ENCODE peak calls at places on chromosomes 4 and X, in ten cellular contexts. G is Peyer's patch; I is HFFc6; Z is IMR-90; Q is B cell; P is T follicular helper cell; F is GM12892; K is iris pigment epithelial cell; H is RWPE2; W is stimulated activated CD8-positive, alpha-beta memory T cell treated with anti-CD3 and anti-CD28 coated beads, Interleukin-2, amount 100 ng/mL, for 1 hour. L is an unnamed sample.

GRCh38 chr4:117474987-117475386 is 389.6 kb upstream of the TRAM1L1 start:
- DNase-seq in G (no peak), I (no peak), Z (no peak), Q (no peak), P (no peak), F (no peak), K (no peak), H (no peak), W (no peak), L (no peak)

GRCh38 chr4:183074288-183074990 is 24.6 kb upstream of the WWC2 start:
- DNase-seq in G (no peak), I (peak), Z (peak), Q (no peak), P (no peak), F (no peak), K (peak), H (no peak), W (no peak), L (no peak)

GRCh38 chr4:26723216-26723615 is 137.4 kb upstream of the STIM2 start:
- DNase-seq in G (no peak), I (no peak), Z (no peak), Q (no peak), P (no peak), F (no peak), K (no peak), H (no peak), W (no peak), L (no peak)

GRCh38 chr4:7540216-7540615 is 105.5 kb upstream of the PSAPL1 start:
- DNase-seq in G (no peak), I (no peak), Z (no peak), Q (no peak), P (no peak), F (no peak), K (no peak), H (no peak), W (no peak), L (no peak)

GRCh38 chrX:41779941-41780340 is 56.0 kb downstream of the GPR82 start:
- DNase-seq in G (no peak), I (no peak), Z (no peak), Q (no peak), P (no peak), F (no peak), K (no peak), H (no peak), W (no peak), L (no peak)

GRCh38 chrX:82070948-82071347 is 869.0 kb downstream of the SH3BGRL start:
- DNase-seq in G (no peak), I (no peak), Z (no peak), Q (no peak), P (no peak), F (no peak), K (no peak), H (no peak), W (no peak), L (no peak)

GRCh38 chr4:156293657-156294297 is 340.1 kb upstream of the CTSO start:
- DNase-seq in G (no peak), I (peak), Z (peak), Q (no peak), P (no peak), F (no peak), K (peak), H (no peak), W (no peak), L (no peak)

GRCh38 chr4:147848634-147849033 is 116.7 kb downstream of the ARHGAP10 start:
- DNase-seq in G (no peak), I (no peak), Z (no peak), Q (no peak), P (no peak), F (no peak), K (peak), H (no peak), W (no peak), L (no peak)

GRCh38 chr4:65646136-65646535 is 24.2 kb downstream of the EPHA5 start:
- DNase-seq in G (no peak), I (no peak), Z (no peak), Q (no peak), P (no peak), F (no peak), K (peak), H (no peak), W (no peak), L (no peak)

GRCh38 chr4:6778435-6778834 is 4.1 kb upstream of the KIAA0232 start:
- DNase-seq in G (no peak), I (no peak), Z (no peak), Q (no peak), P (no peak), F (no peak), K (no peak), H (no peak), W (no peak), L (no peak)

GRCh38 chrX:48520976-48521352 is 644 bp upstream of the EBP start:
- DNase-seq in G (no peak), I (no peak), Z (no peak), Q (no peak), P (no peak), F (no peak), K (no peak), H (no peak), W (no peak), L (no peak)

GRCh38 chr4:25925486-25926201 is 11.6 kb downstream of the SMIM20 start:
- DNase-seq in G (peak), I (peak), Z (peak), Q (peak), P (no peak), F (peak), K (peak), H (no peak), W (no peak), L (no peak)

GRCh38 chr4:177413656-177414055 is 28.6 kb downstream of the AGA start:
- DNase-seq in G (no peak), I (no peak), Z (no peak), Q (no peak), P (no peak), F (no peak), K (no peak), H (no peak), W (no peak), L (no peak)

GRCh38 chr4:78152795-78153194 is 95.7 kb downstream of the FRAS1 start:
- DNase-seq in G (no peak), I (no peak), Z (no peak), Q (no peak), P (no peak), F (no peak), K (no peak), H (no peak), W (no peak), L (no peak)

GRCh38 chrX:39758791-39759525 is 338.8 kb downstream of the BCOR start:
- DNase-seq in G (no peak), I (no peak), Z (no peak), Q (no peak), P (no peak), F (no peak), K (no peak), H (no peak), W (no peak), L (no peak)

GRCh38 chr4:23060776-23061175 is 368.0 kb downstream of the GBA3 start:
- DNase-seq in G (no peak), I (no peak), Z (no peak), Q (no peak), P (no peak), F (no peak), K (peak), H (no peak), W (no peak), L (no peak)

GRCh38 chr4:87392183-87392582 is 1.2 kb upstream of the HSD17B11 start:
- DNase-seq in G (no peak), I (no peak), Z (no peak), Q (no peak), P (no peak), F (no peak), K (no peak), H (no peak), W (no peak), L (no peak)

GRCh38 chrX:99353412-99353811 is 1056.7 kb downstream of the PCDH19 start:
- DNase-seq in G (no peak), I (no peak), Z (no peak), Q (no peak), P (no peak), F (no peak), K (no peak), H (no peak), W (no peak), L (no peak)

GRCh38 chrX:125295337-125295736 is 24.3 kb upstream of the TEX13C start:
- DNase-seq in G (no peak), I (no peak), Z (peak), Q (no peak), P (no peak), F (no peak), K (peak), H (no peak), W (no peak), L (no peak)

GRCh38 chr4:109169160-109169559 is 133.3 kb downstream of the COL25A1 start:
- DNase-seq in G (no peak), I (no peak), Z (peak), Q (no peak), P (no peak), F (no peak), K (peak), H (no peak), W (no peak), L (no peak)

GRCh38 chrX:63932006-63932405 is 147.0 kb upstream of the ARHGEF9 start:
- DNase-seq in G (no peak), I (peak), Z (no peak), Q (no peak), P (no peak), F (no peak), K (no peak), H (no peak), W (no peak), L (no peak)

L was measured in psoas muscle.